ENCODE peak calls at places on chromosomes 5 and 9, in nine cellular contexts. C is HL-60; U is nephron progenitor cell; P is RWPE1; B is CD8-positive, alpha-beta T cell; K is HFFc6; Q is cardiac muscle cell; T is endothelial cell; W is heart left ventricle. A is an unnamed sample.

GRCh38 chr9:72362118-72362531 is 2.9 kb downstream of the ZFAND5 start:
- DNase-seq in C (no peak), U (no peak), P (peak; percentile 60), B (no peak), K (no peak), Q (peak; percentile 48), T (no peak), W (no peak), A (no peak)

GRCh38 chr5:141857226-141857625 is 21.0 kb downstream of the PCDH1 start:
- DNase-seq in C (no peak), U (no peak), P (no peak), B (no peak), K (no peak), Q (no peak), T (no peak), W (no peak), A (no peak)

GRCh38 chr9:68447611-68448010 is 91.2 kb downstream of the PGM5 start:
- DNase-seq in C (no peak), U (no peak), P (no peak), B (no peak), K (no peak), Q (no peak), T (no peak), W (no peak), A (no peak)

GRCh38 chr5:124755565-124755964 is 9.1 kb upstream of the ZNF608 start:
- DNase-seq in C (no peak), U (no peak), P (peak; percentile 80), B (no peak), K (no peak), Q (no peak), T (no peak), W (no peak), A (no peak)

GRCh38 chr5:115033861-115034260 is 135.8 kb downstream of the TRIM36 start:
- DNase-seq in C (peak; percentile 47), U (peak; percentile 16), P (no peak), B (no peak), K (peak; percentile 2), Q (no peak), T (peak; percentile 13), W (no peak), A (no peak)

GRCh38 chr5:163434410-163434866 is 3.0 kb upstream of the CCNG1 start:
- DNase-seq in C (no peak), U (no peak), P (peak; percentile 49), B (no peak), K (no peak), Q (peak; percentile 88), T (no peak), W (no peak), A (no peak)

GRCh38 chr9:128421474-128422010 is 885 bp downstream of the CERCAM start:
- DNase-seq in C (no peak), U (no peak), P (no peak), B (no peak), K (no peak), Q (peak; percentile 34), T (no peak), W (no peak), A (no peak)

GRCh38 chr5:102130890-102131289 is 165.2 kb downstream of the SLCO4C1 start:
- DNase-seq in C (no peak), U (no peak), P (no peak), B (no peak), K (no peak), Q (no peak), T (no peak), W (no peak), A (no peak)

GRCh38 chr9:117768740-117769400 is 64.7 kb downstream of the TLR4 start:
- DNase-seq in C (peak; percentile 24), U (no peak), P (no peak), B (no peak), K (no peak), Q (no peak), T (no peak), W (no peak), A (no peak)

GRCh38 chr9:75130621-75131020 is 42.3 kb downstream of the OSTF1 start:
- DNase-seq in C (no peak), U (no peak), P (no peak), B (no peak), K (peak; percentile 12), Q (no peak), T (no peak), W (no peak), A (no peak)

GRCh38 chr5:150154618-150155134 is 969 bp downstream of the PDGFRB start:
- DNase-seq in C (no peak), U (no peak), P (no peak), B (no peak), K (no peak), Q (peak; percentile 41), T (no peak), W (no peak), A (no peak)
- TF ChIP-seq CTCF in C (no peak), U (no peak), P (no peak), B (no peak), K (no peak), Q (peak; percentile 6), T (no peak), W (no peak), A (no peak)

GRCh38 chr5:78540335-78541057 is 108.1 kb downstream of the LHFPL2 start:
- DNase-seq in C (peak; percentile 64), U (no peak), P (no peak), B (no peak), K (no peak), Q (no peak), T (no peak), W (no peak), A (no peak)
- TF ChIP-seq CTCF in C (no peak), U (no peak), P (no peak), B (no peak), K (peak; percentile 23), Q (no peak), T (no peak), W (no peak), A (no peak)

GRCh38 chr9:99105152-99106043 is 485 bp downstream of the TGFBR1 start:
- DNase-seq in C (peak; percentile 45), U (peak; percentile 74), P (peak; percentile 92), B (peak; percentile 63), K (peak; percentile 64), Q (peak; percentile 86), T (peak; percentile 80), W (peak; percentile 84), A (peak; percentile 90)
- TF ChIP-seq CTCF in C (no peak), U (no peak), P (no peak), B (no peak), K (no peak), Q (no peak), T (no peak), W (no peak), A (no peak)

GRCh38 chr5:39675676-39676075 is 250.9 kb upstream of the DAB2 start:
- DNase-seq in C (no peak), U (no peak), P (no peak), B (no peak), K (no peak), Q (peak; percentile 0), T (no peak), W (no peak), A (no peak)
- TF ChIP-seq CTCF in C (no peak), U (no peak), P (no peak), B (no peak), K (no peak), Q (no peak), T (no peak), W (no peak), A (no peak)

GRCh38 chr9:81522721-81523551 is 166.4 kb downstream of the TLE1 start:
- DNase-seq in C (peak; percentile 2), U (no peak), P (peak; percentile 60), B (no peak), K (peak; percentile 50), Q (peak; percentile 78), T (no peak), W (no peak), A (no peak)
- TF ChIP-seq CTCF in C (peak; percentile 8), U (peak; percentile 51), P (peak; percentile 72), B (no peak), K (peak; percentile 87), Q (peak; percentile 80), T (peak; percentile 44), W (peak; percentile 66), A (peak; percentile 16)

GRCh38 chr5:22242532-22242931 is 610.6 kb downstream of the CDH12 start:
- DNase-seq in C (no peak), U (peak; percentile 2), P (peak; percentile 8), B (no peak), K (no peak), Q (no peak), T (peak; percentile 10), W (no peak), A (no peak)
- TF ChIP-seq CTCF in C (no peak), U (peak; percentile 13), P (no peak), B (no peak), K (no peak), Q (no peak), T (no peak), W (no peak), A (no peak)